ENCODE peak calls at places on chromosomes 11 and 22, in seven cellular contexts. One of them, this sample, is unnamed.

GRCh38 chr11:81932303-81932702 is 801.4 kb downstream of the FAM181B start:
- DNase-seq in AG04450: no peak
- DNase-seq in nephron progenitor cell: no peak
- DNase-seq in body of pancreas: no peak
- DNase-seq in PC-9: no peak
- DNase-seq in Calu3: no peak
- DNase-seq in cardiac muscle cell: no peak
- DNase-seq in this sample: no peak

GRCh38 chr22:31296258-31296657 is 4.0 kb upstream of the PIK3IP1 start:
- DNase-seq in nephron progenitor cell: no peak
- DNase-seq in body of pancreas: no peak
- DNase-seq in cardiac muscle cell: no peak
- DNase-seq in Calu3: no peak
- DNase-seq in PC-9: no peak
- DNase-seq in AG04450: no peak
- DNase-seq in this sample: no peak

GRCh38 chr11:17780668-17781067 is 46.1 kb downstream of the KCNC1 start:
- DNase-seq in cardiac muscle cell: no peak
- DNase-seq in Calu3: no peak
- DNase-seq in PC-9: no peak
- DNase-seq in AG04450: no peak
- DNase-seq in nephron progenitor cell: no peak
- DNase-seq in body of pancreas: no peak
- DNase-seq in this sample: no peak

GRCh38 chr11:122735031-122735430 is 79.5 kb downstream of the UBASH3B start:
- DNase-seq in nephron progenitor cell: no peak
- DNase-seq in Calu3: no peak
- DNase-seq in AG04450: no peak
- DNase-seq in cardiac muscle cell: no peak
- DNase-seq in body of pancreas: no peak
- DNase-seq in PC-9: no peak
- DNase-seq in this sample: no peak

GRCh38 chr22:36236338-36237319 is 2.7 kb downstream of the APOL2 start:
- DNase-seq in body of pancreas: no peak
- DNase-seq in AG04450: no peak
- DNase-seq in cardiac muscle cell: no peak
- DNase-seq in PC-9: no peak
- DNase-seq in Calu3: no peak
- DNase-seq in nephron progenitor cell: no peak
- DNase-seq in this sample: no peak

GRCh38 chr11:123546515-123546914 is 107.9 kb downstream of the SCN3B start:
- DNase-seq in Calu3: no peak
- DNase-seq in AG04450: no peak
- DNase-seq in body of pancreas: no peak
- DNase-seq in nephron progenitor cell: no peak
- DNase-seq in cardiac muscle cell: no peak
- DNase-seq in PC-9: no peak
- DNase-seq in this sample: no peak

GRCh38 chr11:110909331-110909730 is 197.1 kb upstream of the ARHGAP20 start:
- DNase-seq in Calu3: no peak
- DNase-seq in PC-9: no peak
- DNase-seq in body of pancreas: no peak
- DNase-seq in cardiac muscle cell: no peak
- DNase-seq in AG04450: no peak
- DNase-seq in nephron progenitor cell: no peak
- DNase-seq in this sample: no peak

GRCh38 chr22:49155809-49156580 is 671.7 kb downstream of the BRD1 start:
- DNase-seq in Calu3: no peak
- DNase-seq in cardiac muscle cell: no peak
- DNase-seq in PC-9: no peak
- DNase-seq in body of pancreas: no peak
- DNase-seq in nephron progenitor cell: no peak
- DNase-seq in AG04450: no peak
- DNase-seq in this sample: no peak

GRCh38 chr11:10599388-10600175 is 31.1 kb upstream of the LYVE1 start:
- DNase-seq in PC-9: no peak
- DNase-seq in Calu3: no peak
- DNase-seq in nephron progenitor cell: no peak
- DNase-seq in body of pancreas: no peak
- DNase-seq in cardiac muscle cell: no peak
- DNase-seq in AG04450: peak; percentile 33
- DNase-seq in this sample: no peak

GRCh38 chr11:118211006-118211405 is 13.8 kb downstream of the JAML start:
- DNase-seq in nephron progenitor cell: no peak
- DNase-seq in AG04450: no peak
- DNase-seq in cardiac muscle cell: no peak
- DNase-seq in body of pancreas: no peak
- DNase-seq in PC-9: no peak
- DNase-seq in Calu3: no peak
- DNase-seq in this sample: no peak

GRCh38 chr11:35238882-35239281 is 99.9 kb downstream of the CD44 start:
- DNase-seq in PC-9: no peak
- DNase-seq in AG04450: no peak
- DNase-seq in Calu3: no peak
- DNase-seq in body of pancreas: no peak
- DNase-seq in cardiac muscle cell: no peak
- DNase-seq in nephron progenitor cell: no peak
- DNase-seq in this sample: no peak

GRCh38 chr11:95700471-95700817 is 89.1 kb downstream of the FAM76B start:
- DNase-seq in body of pancreas: no peak
- DNase-seq in AG04450: no peak
- DNase-seq in nephron progenitor cell: no peak
- DNase-seq in cardiac muscle cell: no peak
- DNase-seq in PC-9: no peak
- DNase-seq in Calu3: no peak
- DNase-seq in this sample: no peak

GRCh38 chr11:63710476-63711217 is 29.3 kb downstream of the RTN3 start:
- DNase-seq in body of pancreas: no peak
- DNase-seq in cardiac muscle cell: peak; percentile 55
- DNase-seq in PC-9: no peak
- DNase-seq in nephron progenitor cell: no peak
- DNase-seq in Calu3: no peak
- DNase-seq in AG04450: peak; percentile 7
- DNase-seq in this sample: no peak

DNA sequence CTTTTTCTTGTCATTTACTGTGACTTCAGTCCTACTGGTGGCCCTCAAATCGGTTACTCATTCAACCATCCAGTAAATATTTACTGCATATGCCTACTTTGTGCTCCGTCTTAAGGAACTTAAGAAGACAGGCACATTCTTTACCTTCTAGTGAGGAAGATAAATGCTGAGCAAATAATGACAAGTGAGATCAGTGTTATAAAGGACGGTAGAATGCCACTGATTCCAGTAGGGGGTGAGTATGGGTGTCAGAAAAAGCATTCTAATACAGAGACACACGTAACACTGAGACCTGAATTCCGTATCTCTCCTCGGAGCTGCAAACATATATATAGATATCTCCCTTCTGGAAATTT is 1.6 kb downstream of the ANKRD42 start:
- DNase-seq in AG04450: no peak
- DNase-seq in nephron progenitor cell: no peak
- DNase-seq in cardiac muscle cell: no peak
- DNase-seq in Calu3: no peak
- DNase-seq in PC-9: no peak
- DNase-seq in body of pancreas: no peak
- DNase-seq in this sample: no peak
- TF ChIP-seq CTCF in AG04450: no peak
- TF ChIP-seq CTCF in nephron progenitor cell: no peak
- TF ChIP-seq CTCF in cardiac muscle cell: peak; percentile 6
- TF ChIP-seq CTCF in Calu3: no peak
- TF ChIP-seq CTCF in PC-9: no peak
- TF ChIP-seq CTCF in body of pancreas: no peak
- TF ChIP-seq CTCF in this sample: no peak

GRCh38 chr11:125235006-125235405 is 70.5 kb downstream of the PKNOX2 start:
- DNase-seq in nephron progenitor cell: no peak
- DNase-seq in PC-9: no peak
- DNase-seq in body of pancreas: no peak
- DNase-seq in cardiac muscle cell: no peak
- DNase-seq in AG04450: no peak
- DNase-seq in Calu3: no peak
- DNase-seq in this sample: no peak
- TF ChIP-seq CTCF in nephron progenitor cell: no peak
- TF ChIP-seq CTCF in PC-9: no peak
- TF ChIP-seq CTCF in body of pancreas: no peak
- TF ChIP-seq CTCF in cardiac muscle cell: no peak
- TF ChIP-seq CTCF in AG04450: no peak
- TF ChIP-seq CTCF in Calu3: no peak
- TF ChIP-seq CTCF in this sample: no peak

DNA sequence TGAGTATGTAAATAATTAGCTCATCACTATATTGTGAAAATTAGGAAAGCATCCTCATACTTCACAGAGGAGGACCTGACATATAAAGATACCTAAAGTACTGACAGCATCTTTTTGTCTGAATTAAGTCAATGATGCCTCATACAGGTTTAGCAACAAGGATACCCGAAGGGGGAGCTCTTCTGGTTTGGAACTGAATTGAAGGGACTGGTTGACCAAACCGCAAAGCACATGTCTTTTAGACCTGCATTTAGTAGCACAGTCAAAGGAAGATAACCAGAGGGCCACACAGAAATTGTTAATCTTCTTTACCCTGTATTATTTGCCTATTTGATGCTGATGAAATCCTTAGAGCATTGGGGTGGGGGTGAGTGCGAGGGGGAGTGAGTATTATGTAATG is 12.9 kb upstream of the WT1 start:
- DNase-seq in Calu3: no peak
- DNase-seq in body of pancreas: no peak
- DNase-seq in cardiac muscle cell: peak; percentile 72
- DNase-seq in nephron progenitor cell: no peak
- DNase-seq in PC-9: no peak
- DNase-seq in AG04450: no peak
- DNase-seq in this sample: peak; percentile 23
- TF ChIP-seq CTCF in Calu3: no peak
- TF ChIP-seq CTCF in body of pancreas: no peak
- TF ChIP-seq CTCF in cardiac muscle cell: peak; percentile 58
- TF ChIP-seq CTCF in nephron progenitor cell: peak; percentile 45
- TF ChIP-seq CTCF in PC-9: peak; percentile 55
- TF ChIP-seq CTCF in AG04450: no peak
- TF ChIP-seq CTCF in this sample: no peak

GRCh38 chr22:40524392-40525249 is 111.9 kb downstream of the MRTFA start:
- DNase-seq in cardiac muscle cell: no peak
- DNase-seq in AG04450: no peak
- DNase-seq in PC-9: no peak
- DNase-seq in nephron progenitor cell: no peak
- DNase-seq in body of pancreas: no peak
- DNase-seq in Calu3: no peak
- DNase-seq in this sample: no peak
- TF ChIP-seq CTCF in cardiac muscle cell: peak; percentile 39
- TF ChIP-seq CTCF in AG04450: peak; percentile 43
- TF ChIP-seq CTCF in PC-9: peak; percentile 29
- TF ChIP-seq CTCF in nephron progenitor cell: no peak
- TF ChIP-seq CTCF in body of pancreas: peak; percentile 8
- TF ChIP-seq CTCF in Calu3: no peak
- TF ChIP-seq CTCF in this sample: no peak

GRCh38 chr11:57504511-57504910 is 11.0 kb downstream of the SLC43A1 start:
- DNase-seq in Calu3: no peak
- DNase-seq in body of pancreas: no peak
- DNase-seq in nephron progenitor cell: no peak
- DNase-seq in PC-9: no peak
- DNase-seq in cardiac muscle cell: no peak
- DNase-seq in AG04450: no peak
- DNase-seq in this sample: no peak
- TF ChIP-seq CTCF in Calu3: no peak
- TF ChIP-seq CTCF in body of pancreas: no peak
- TF ChIP-seq CTCF in nephron progenitor cell: no peak
- TF ChIP-seq CTCF in PC-9: no peak
- TF ChIP-seq CTCF in cardiac muscle cell: no peak
- TF ChIP-seq CTCF in AG04450: no peak
- TF ChIP-seq CTCF in this sample: no peak

GRCh38 chr11:66184728-66185127 is 83.7 kb upstream of the RAB1B start:
- DNase-seq in PC-9: no peak
- DNase-seq in nephron progenitor cell: no peak
- DNase-seq in body of pancreas: no peak
- DNase-seq in cardiac muscle cell: no peak
- DNase-seq in AG04450: no peak
- DNase-seq in Calu3: no peak
- DNase-seq in this sample: no peak
- TF ChIP-seq CTCF in PC-9: no peak
- TF ChIP-seq CTCF in nephron progenitor cell: no peak
- TF ChIP-seq CTCF in body of pancreas: no peak
- TF ChIP-seq CTCF in cardiac muscle cell: no peak
- TF ChIP-seq CTCF in AG04450: no peak
- TF ChIP-seq CTCF in Calu3: no peak
- TF ChIP-seq CTCF in this sample: no peak

GRCh38 chr11:121446752-121447156 is 5.4 kb upstream of the SORL1 start:
- DNase-seq in cardiac muscle cell: peak; percentile 33
- DNase-seq in PC-9: no peak
- DNase-seq in AG04450: peak; percentile 33
- DNase-seq in nephron progenitor cell: peak; percentile 33
- DNase-seq in Calu3: no peak
- DNase-seq in body of pancreas: no peak
- DNase-seq in this sample: no peak
- TF ChIP-seq CTCF in cardiac muscle cell: peak; percentile 23
- TF ChIP-seq CTCF in PC-9: peak; percentile 31
- TF ChIP-seq CTCF in AG04450: peak; percentile 26
- TF ChIP-seq CTCF in nephron progenitor cell: no peak
- TF ChIP-seq CTCF in Calu3: no peak
- TF ChIP-seq CTCF in body of pancreas: no peak
- TF ChIP-seq CTCF in this sample: no peak

GRCh38 chr22:27692243-27692642 is 109.3 kb downstream of the MN1 start:
- DNase-seq in Calu3: no peak
- DNase-seq in cardiac muscle cell: no peak
- DNase-seq in AG04450: no peak
- DNase-seq in nephron progenitor cell: no peak
- DNase-seq in PC-9: no peak
- DNase-seq in body of pancreas: no peak
- DNase-seq in this sample: no peak
- TF ChIP-seq CTCF in Calu3: no peak
- TF ChIP-seq CTCF in cardiac muscle cell: no peak
- TF ChIP-seq CTCF in AG04450: no peak
- TF ChIP-seq CTCF in nephron progenitor cell: no peak
- TF ChIP-seq CTCF in PC-9: no peak
- TF ChIP-seq CTCF in body of pancreas: no peak
- TF ChIP-seq CTCF in this sample: no peak

DNA sequence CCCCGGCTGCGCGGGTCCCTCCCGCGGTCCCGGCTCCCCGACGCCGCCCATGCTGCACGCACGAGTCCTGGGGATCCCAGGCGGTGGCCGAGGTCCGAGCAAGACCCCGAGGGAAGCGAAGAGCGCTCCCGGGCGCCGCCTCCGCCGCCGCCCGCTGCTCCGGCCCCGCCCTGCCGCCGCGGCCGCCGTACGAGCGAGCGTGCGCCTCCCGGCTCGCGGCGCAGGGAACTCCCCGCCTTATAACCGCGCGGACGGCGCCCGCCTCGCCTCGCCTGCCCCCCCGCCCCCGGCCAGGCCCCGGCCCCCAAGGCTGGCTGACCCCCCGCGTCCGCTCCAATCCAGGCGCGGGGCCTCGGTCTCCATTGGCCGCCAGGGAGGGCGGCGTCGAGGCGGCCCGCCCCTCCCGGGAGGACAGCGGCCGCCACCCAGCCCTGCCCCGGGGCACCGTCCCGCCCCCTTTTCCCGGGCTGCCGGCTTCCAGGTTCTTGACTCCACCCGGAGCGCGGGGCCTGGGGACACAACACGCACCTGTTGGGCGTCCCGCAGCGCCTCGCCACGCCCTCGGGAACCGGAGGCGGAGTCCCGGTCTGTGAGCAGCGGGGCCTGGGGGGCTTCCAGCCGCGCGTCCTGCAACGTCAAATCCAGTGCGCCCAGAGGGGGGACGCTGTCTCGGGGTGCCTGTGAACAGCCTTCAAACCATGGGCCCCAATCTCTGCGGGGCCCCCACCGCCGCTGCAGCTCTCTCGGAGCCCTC is at the start of gene FADS3:
- DNase-seq in body of pancreas: peak; percentile 92
- DNase-seq in nephron progenitor cell: peak; percentile 90
- DNase-seq in AG04450: no peak
- DNase-seq in PC-9: peak; percentile 96
- DNase-seq in cardiac muscle cell: peak; percentile 94
- DNase-seq in Calu3: peak; percentile 94
- DNase-seq in this sample: peak; percentile 69
- TF ChIP-seq CTCF in body of pancreas: no peak
- TF ChIP-seq CTCF in nephron progenitor cell: no peak
- TF ChIP-seq CTCF in AG04450: no peak
- TF ChIP-seq CTCF in PC-9: no peak
- TF ChIP-seq CTCF in cardiac muscle cell: no peak
- TF ChIP-seq CTCF in Calu3: no peak
- TF ChIP-seq CTCF in this sample: no peak

This sample was measured in endothelial cell.